ENCODE peak calls at places on chromosomes 12 and 14, in seven cellular contexts. H is gastrocnemius medialis, D is IMR-90, Z is testis, E is prostate gland, M is GM12878, V is ovary. S is an unnamed sample.

GRCh38 chr14:99737451-99737951 is 53.4 kb downstream of the CYP46A1 start:
- DNase-seq in Z (peak), H (no peak), M (no peak), E (peak), D (no peak), V (no peak), S (peak)

GRCh38 chr12:17918013-17918412 is 172.0 kb downstream of the RERGL start:
- DNase-seq in Z (no peak), E (no peak), H (no peak), M (no peak), D (no peak), V (no peak), S (no peak)

GRCh38 chr14:68141531-68142088 is 322.0 kb downstream of the RAD51B start:
- DNase-seq in E (no peak), H (no peak), M (no peak), D (peak), V (no peak), Z (no peak), S (no peak)

GRCh38 chr14:71498151-71498734 is 434.0 kb upstream of the RGS6 start:
- DNase-seq in Z (no peak), E (no peak), V (no peak), H (no peak), D (peak), M (no peak), S (no peak)

GRCh38 chr12:176321-177181 is 37.4 kb downstream of the SLC6A12 start:
- DNase-seq in D (peak), E (no peak), H (no peak), Z (peak), M (no peak), V (no peak), S (peak)

GRCh38 chr14:45679852-45680251 is 426.9 kb upstream of the MIS18BP1 start:
- DNase-seq in V (no peak), D (peak), H (no peak), Z (no peak), M (no peak), E (no peak), S (no peak)

GRCh38 chr12:116390656-116391335 is 113.3 kb upstream of the MED13L start:
- DNase-seq in H (no peak), E (peak), D (no peak), M (no peak), Z (no peak), V (no peak), S (no peak)

GRCh38 chr14:60174352-60175254 is 9.4 kb upstream of the DHRS7 start:
- DNase-seq in H (peak), D (no peak), V (no peak), E (no peak), M (no peak), Z (no peak), S (no peak)

GRCh38 chr14:100304825-100305445 is 1.3 kb downstream of the SLC25A29 start:
- DNase-seq in H (no peak), V (peak), M (no peak), Z (peak), D (peak), E (peak), S (no peak)

GRCh38 chr14:88542857-88543795 is 11.7 kb downstream of the PTPN21 start:
- DNase-seq in D (no peak), M (no peak), Z (no peak), H (no peak), V (no peak), E (no peak), S (no peak)

GRCh38 chr14:37131205-37131604 is 41.2 kb downstream of the SLC25A21 start:
- DNase-seq in E (no peak), M (no peak), D (no peak), V (no peak), Z (peak), H (no peak), S (no peak)

GRCh38 chr14:63543826-63544320 is 696 bp upstream of the PPP2R5E start:
- DNase-seq in Z (no peak), H (no peak), V (no peak), E (peak), D (no peak), M (no peak), S (no peak)

GRCh38 chr12:57240069-57240921 is 10.7 kb downstream of the STAC3 start:
- DNase-seq in Z (no peak), D (peak), M (no peak), H (no peak), V (no peak), E (peak), S (peak)

GRCh38 chr12:82486524-82487235 is 128.4 kb downstream of the METTL25 start:
- DNase-seq in V (no peak), H (no peak), Z (no peak), D (peak), E (no peak), M (no peak), S (no peak)

GRCh38 chr12:87943666-87944065 is 85.5 kb downstream of the C12orf50 start:
- DNase-seq in D (no peak), V (no peak), E (no peak), Z (no peak), H (no peak), M (no peak), S (no peak)

GRCh38 chr12:18008642-18009041 is 81.4 kb downstream of the RERGL start:
- DNase-seq in E (no peak), Z (no peak), H (no peak), D (no peak), M (no peak), V (no peak), S (no peak)

DNA sequence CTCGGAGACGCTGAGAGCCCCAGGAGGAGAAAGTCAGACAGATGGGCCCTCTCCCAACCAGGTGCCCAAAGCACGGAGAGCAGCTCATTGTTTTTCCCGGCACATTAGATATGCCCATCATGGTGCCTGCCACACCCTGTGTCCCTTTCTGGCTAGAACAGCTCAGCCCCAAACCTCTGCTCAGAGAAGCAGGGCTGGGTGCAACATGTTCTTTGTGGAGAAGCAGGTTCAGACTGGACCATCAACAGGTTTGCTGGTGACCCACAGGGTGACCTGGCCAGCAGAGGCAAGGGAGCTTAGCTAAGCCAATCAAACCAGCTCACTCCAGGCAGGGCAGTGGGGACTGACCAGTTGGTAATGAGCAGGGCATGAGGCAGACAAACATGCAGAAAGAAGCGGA is 13.4 kb downstream of the RAB15 start:
- DNase-seq in H (no peak), E (no peak), V (no peak), Z (no peak), M (no peak), D (no peak), S (no peak)
- H3K27ac ChIP-seq in H (no peak), E (no peak), V (no peak), Z (no peak), M (no peak), D (no peak), S (no peak)

GRCh38 chr12:49230810-49231209 is 34.1 kb upstream of the TUBA1C start:
- DNase-seq in M (no peak), Z (no peak), V (no peak), H (no peak), E (no peak), D (no peak), S (no peak)
- TF ChIP-seq POLR2A in M (no peak), Z (no peak), V (no peak), H (no peak), E (no peak), D (no peak), S (no peak)

GRCh38 chr14:24434676-24435075 is 4.9 kb downstream of the KHNYN start:
- DNase-seq in E (no peak), Z (no peak), D (no peak), M (no peak), V (no peak), H (no peak), S (no peak)

GRCh38 chr14:24437020-24437735 is 5.4 kb downstream of the SDR39U1 start:
- DNase-seq in H (no peak), E (no peak), V (peak), M (no peak), Z (no peak), D (no peak), S (peak)

GRCh38 chr14:24436355-24437019 is 6.1 kb downstream of the SDR39U1 start:
- DNase-seq in H (no peak), Z (no peak), D (peak), V (peak), E (no peak), M (no peak), S (peak)

GRCh38 chr14:24435998-24436354 is 6.2 kb downstream of the KHNYN start:
- DNase-seq in Z (no peak), E (no peak), H (no peak), M (no peak), V (no peak), D (no peak), S (no peak)

GRCh38 chr14:24435192-24435810 is 5.5 kb downstream of the KHNYN start:
- DNase-seq in Z (no peak), V (no peak), E (no peak), M (no peak), H (no peak), D (no peak), S (no peak)
- H3K27ac ChIP-seq in Z (no peak), V (no peak), E (no peak), M (no peak), H (no peak), D (no peak), S (no peak)

GRCh38 chr12:66130267-66131066 is at the start of gene LLPH:
- DNase-seq in M (peak), E (peak), V (peak), H (peak), Z (peak), D (peak), S (peak)
- TF ChIP-seq POLR2A in M (peak), E (peak), V (peak), H (peak), Z (no peak), D (peak), S (no peak)

DNA sequence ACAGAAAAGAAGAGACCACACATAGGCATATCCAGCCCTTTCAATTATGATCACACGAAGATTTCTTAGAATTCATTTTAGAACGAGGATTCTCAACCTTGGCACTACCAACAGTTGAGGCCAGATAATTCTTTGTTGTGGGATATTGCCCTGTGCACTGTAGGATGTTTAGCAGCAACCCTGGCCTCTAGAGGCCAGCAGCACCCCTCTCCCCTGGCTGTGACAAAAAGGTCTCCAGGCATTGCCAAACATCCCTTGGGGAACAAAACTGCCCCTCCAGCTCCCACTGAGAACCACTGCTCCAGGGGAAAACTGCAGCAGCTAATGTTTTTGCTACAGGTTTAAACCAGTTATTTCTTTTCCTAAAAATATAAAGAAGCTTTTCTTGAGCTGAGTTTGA is 7.1 kb downstream of the NT5DC3 start:
- DNase-seq in H (no peak), D (no peak), E (no peak), V (no peak), M (no peak), Z (no peak), S (no peak)
- H3K27ac ChIP-seq in H (no peak), D (no peak), E (no peak), V (no peak), M (no peak), Z (no peak), S (no peak)

GRCh38 chr12:79842630-79843029 is 92.3 kb downstream of the PPP1R12A start:
- DNase-seq in E (no peak), D (no peak), H (no peak), Z (no peak), M (no peak), V (no peak), S (no peak)

GRCh38 chr12:79841248-79841877 is 93.5 kb downstream of the PPP1R12A start:
- DNase-seq in V (no peak), Z (no peak), E (no peak), M (no peak), H (no peak), D (no peak), S (no peak)

GRCh38 chr12:79847417-79847816 is 87.5 kb downstream of the PPP1R12A start:
- DNase-seq in M (no peak), H (no peak), D (no peak), Z (no peak), V (no peak), E (no peak), S (no peak)

GRCh38 chr12:79841878-79842265 is 93.0 kb downstream of the PPP1R12A start:
- DNase-seq in V (no peak), Z (no peak), M (no peak), E (no peak), D (no peak), H (no peak), S (no peak)

GRCh38 chr12:79844693-79845092 is 90.2 kb downstream of the PPP1R12A start:
- DNase-seq in E (no peak), Z (no peak), D (peak), M (no peak), H (no peak), V (no peak), S (no peak)
- TF ChIP-seq POLR2A in E (no peak), Z (no peak), D (no peak), M (no peak), H (no peak), V (no peak), S (no peak)

GRCh38 chr14:94058674-94059138 is 22.3 kb downstream of the DDX24 start:
- DNase-seq in Z (peak), V (no peak), H (no peak), M (no peak), E (peak), D (no peak), S (no peak)
- H3K27ac ChIP-seq in Z (no peak), V (no peak), H (no peak), M (no peak), E (no peak), D (no peak), S (no peak)

GRCh38 chr14:77040059-77040308 is 11.5 kb upstream of the IRF2BPL start:
- DNase-seq in E (no peak), M (no peak), V (no peak), H (no peak), Z (no peak), D (no peak), S (no peak)
- TF ChIP-seq POLR2A in E (no peak), M (no peak), V (peak), H (no peak), Z (no peak), D (no peak), S (no peak)